ENCODE peak calls at places on chromosomes 1 and 21, in six cellular contexts. C is right lobe of liver, A is A549, Y is Peyer's patch, R is testis, K is heart left ventricle. N is an unnamed sample. For H3K4me1, the result is how much of the 10 kb centered on the place peaks cover.

GRCh38 chr1:28595412-28596191 is 3.5 kb downstream of the RAB42 start:
- DNase-seq in C (no peak), A (no peak), Y (no peak), R (no peak), K (no peak), N (no peak)

GRCh38 chr1:218025454-218025853 is 259.6 kb upstream of the RRP15 start:
- DNase-seq in C (no peak), A (no peak), Y (no peak), R (no peak), K (no peak), N (no peak)

GRCh38 chr1:87790756-87791155 is 462.1 kb downstream of the LMO4 start:
- DNase-seq in C (no peak), A (no peak), Y (no peak), R (no peak), K (no peak), N (no peak)

GRCh38 chr21:37168666-37169065 is 95.6 kb downstream of the TTC3 start:
- DNase-seq in C (no peak), A (no peak), Y (no peak), R (no peak), K (no peak), N (no peak)

GRCh38 chr1:206923009-206923960 is 1.5 kb upstream of the FCMR start:
- DNase-seq in C (no peak), A (no peak), Y (peak), R (no peak), K (peak), N (no peak)

GRCh38 chr1:213138391-213138790 is 87.3 kb downstream of the RPS6KC1 start:
- DNase-seq in C (no peak), A (no peak), Y (no peak), R (no peak), K (no peak), N (no peak)

GRCh38 chr1:188423088-188423487 is 1594.3 kb downstream of the PLA2G4A start:
- DNase-seq in C (no peak), A (no peak), Y (no peak), R (no peak), K (no peak), N (no peak)

GRCh38 chr1:234755449-234755863 is 145.5 kb upstream of the IRF2BP2 start:
- DNase-seq in C (peak), A (no peak), Y (peak), R (peak), K (peak), N (peak)

GRCh38 chr21:41315726-41316125 is 875 bp upstream of the FAM3B start:
- DNase-seq in C (no peak), A (no peak), Y (no peak), R (no peak), K (no peak), N (no peak)

GRCh38 chr1:68233202-68233601 is 879 bp upstream of the WLS start:
- DNase-seq in C (no peak), A (no peak), Y (no peak), R (no peak), K (no peak), N (no peak)

GRCh38 chr1:197725044-197725443 is 50.2 kb downstream of the DENND1B start:
- DNase-seq in C (no peak), A (no peak), Y (no peak), R (no peak), K (no peak), N (no peak)

GRCh38 chr21:38832664-38833063 is 26.9 kb downstream of the ETS2 start:
- DNase-seq in C (no peak), A (no peak), Y (no peak), R (no peak), K (no peak), N (no peak)

GRCh38 chr1:204408074-204408507 is 3.5 kb downstream of the PPP1R15B start:
- DNase-seq in C (peak), A (no peak), Y (peak), R (peak), K (peak), N (peak)

GRCh38 chr1:9166289-9167235 is 37.7 kb upstream of the GPR157 start:
- DNase-seq in C (no peak), A (no peak), Y (no peak), R (no peak), K (no peak), N (no peak)

GRCh38 chr21:15293251-15293650 is 228.5 kb upstream of the NRIP1 start:
- DNase-seq in C (no peak), A (peak), Y (no peak), R (no peak), K (no peak), N (no peak)

GRCh38 chr1:46027788-46028573 is 104.4 kb downstream of the PIK3R3 start:
- DNase-seq in C (no peak), A (no peak), Y (no peak), R (no peak), K (peak), N (no peak)

GRCh38 chr21:42424848-42425602 is 21.3 kb downstream of the UBASH3A start:
- DNase-seq in C (no peak), A (no peak), Y (peak), R (no peak), K (no peak), N (no peak)

GRCh38 chr1:5053744-5054143 is 399.3 kb downstream of the AJAP1 start:
- DNase-seq in C (no peak), A (no peak), Y (no peak), R (no peak), K (no peak), N (no peak)

GRCh38 chr1:66013371-66013770 is 220.7 kb downstream of the PDE4B start:
- DNase-seq in C (no peak), A (no peak), Y (no peak), R (no peak), K (no peak), N (no peak)

GRCh38 chr1:226510453-226510852 is 38.1 kb upstream of the STUM start:
- DNase-seq in C (no peak), A (no peak), Y (no peak), R (no peak), K (no peak), N (no peak)

GRCh38 chr1:61914823-61915482 is 172.7 kb downstream of the PATJ start:
- DNase-seq in C (no peak), A (no peak), Y (no peak), R (no peak), K (no peak), N (no peak)

GRCh38 chr1:66624412-66625060 is 90.6 kb downstream of the SGIP1 start:
- DNase-seq in C (no peak), A (no peak), Y (no peak), R (no peak), K (no peak), N (no peak)

GRCh38 chr1:51689073-51689435 is 72.2 kb downstream of the OSBPL9 start:
- DNase-seq in C (no peak), A (no peak), Y (no peak), R (no peak), K (no peak), N (no peak)

GRCh38 chr21:33767236-33767635 is 124.9 kb downstream of the ITSN1 start:
- DNase-seq in C (no peak), A (no peak), Y (no peak), R (no peak), K (no peak), N (no peak)

GRCh38 chr1:193320281-193320680 is 133.9 kb upstream of the B3GALT2 start:
- DNase-seq in C (no peak), A (no peak), Y (no peak), R (no peak), K (no peak), N (no peak)

GRCh38 chr21:34009193-34009592 is 64.2 kb upstream of the MRPS6 start:
- DNase-seq in C (no peak), A (no peak), Y (no peak), R (peak), K (no peak), N (no peak)

GRCh38 chr1:57254006-57254405 is 169.9 kb downstream of the DAB1 start:
- DNase-seq in C (no peak), A (no peak), Y (no peak), R (no peak), K (no peak), N (no peak)

GRCh38 chr1:179813626-179814351 is 63.8 kb downstream of the TOR1AIP2 start:
- DNase-seq in C (no peak), A (no peak), Y (no peak), R (no peak), K (no peak), N (no peak)

GRCh38 chr1:24315391-24315790 is 3.8 kb upstream of the GRHL3 start:
- DNase-seq in C (no peak), A (no peak), Y (no peak), R (no peak), K (no peak), N (no peak)

GRCh38 chr1:23869818-23870217 is 1.7 kb upstream of the FUCA1 start:
- DNase-seq in C (no peak), A (no peak), Y (no peak), R (no peak), K (no peak), N (no peak)

GRCh38 chr1:248812736-248813425 is 12.8 kb downstream of the SH3BP5L start:
- DNase-seq in C (no peak), A (no peak), Y (peak), R (no peak), K (no peak), N (no peak)

GRCh38 chr1:248816042-248816851 is 9.5 kb downstream of the SH3BP5L start:
- DNase-seq in C (no peak), A (no peak), Y (peak), R (no peak), K (no peak), N (no peak)

GRCh38 chr1:248815407-248816034 is 10.2 kb downstream of the SH3BP5L start:
- DNase-seq in C (no peak), A (no peak), Y (peak), R (no peak), K (no peak), N (no peak)

GRCh38 chr1:248813546-248813945 is 12.2 kb downstream of the SH3BP5L start:
- DNase-seq in C (no peak), A (no peak), Y (peak), R (no peak), K (no peak), N (no peak)

DNA sequence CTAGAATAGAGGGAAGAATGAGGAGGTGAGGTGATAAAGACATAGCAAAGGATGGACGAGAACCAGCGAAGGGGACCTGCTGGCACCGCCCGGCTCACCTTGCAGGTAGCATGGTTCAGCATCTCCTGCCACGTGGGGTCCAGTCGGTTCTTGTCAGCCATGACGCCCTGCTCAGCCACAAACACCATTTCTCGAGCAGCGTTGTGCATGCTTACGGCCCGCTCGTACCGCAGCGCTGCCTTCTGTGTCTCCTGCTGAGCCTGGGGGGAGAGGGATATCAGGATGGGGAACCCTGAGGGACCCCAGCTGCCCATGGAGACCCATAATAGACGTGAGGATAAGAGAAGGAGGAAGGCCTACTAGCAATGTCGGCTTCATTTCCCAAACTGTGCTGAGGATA is 11.4 kb downstream of the SH3BP5L start:
- DNase-seq in C (no peak), A (no peak), Y (peak), R (no peak), K (no peak), N (no peak)
- H3K4me1 ChIP-seq in C (under half), A (under half), Y (under half), R (under half), K (under half), N (under half)

GRCh38 chr1:1554926-1555915 is 14.8 kb upstream of the TMEM240 start:
- DNase-seq in C (no peak), A (no peak), Y (no peak), R (no peak), K (no peak), N (peak)
- TF ChIP-seq POLR2A in C (no peak), A (no peak), Y (no peak), R (no peak), K (no peak), N (no peak)

DNA sequence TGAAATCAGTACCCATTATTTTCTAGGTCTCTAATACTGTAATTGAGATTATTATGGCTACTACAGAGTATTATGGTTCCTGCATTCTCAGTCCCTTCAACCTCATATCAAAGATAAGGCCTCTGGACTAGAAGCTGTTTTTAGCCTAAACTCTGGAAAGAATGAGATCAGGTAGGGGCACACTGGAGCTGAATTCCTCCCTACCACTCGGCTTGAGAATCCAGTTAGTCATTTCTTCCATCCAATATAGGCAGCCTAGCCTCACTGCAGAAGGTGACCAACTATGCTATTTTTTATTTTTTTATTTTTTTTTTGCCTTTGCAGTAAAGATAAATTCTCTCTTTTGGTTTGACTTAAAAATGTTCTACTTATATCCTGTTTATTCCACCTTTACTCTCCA is 8.0 kb upstream of the HAX1 start:
- DNase-seq in C (no peak), A (no peak), Y (no peak), R (no peak), K (no peak), N (no peak)
- H3K4me1 ChIP-seq in C (under half), A (under half), Y (under half), R (under half), K (under half), N (under half)

GRCh38 chr1:85554630-85555327 is 25.8 kb upstream of the CCN1 start:
- DNase-seq in C (no peak), A (no peak), Y (no peak), R (no peak), K (no peak), N (no peak)
- TF ChIP-seq POLR2A in C (no peak), A (no peak), Y (no peak), R (no peak), K (no peak), N (no peak)

GRCh38 chr1:150610576-150610975 is 18.8 kb downstream of the ENSA start:
- DNase-seq in C (no peak), A (no peak), Y (no peak), R (no peak), K (no peak), N (no peak)

GRCh38 chr1:150612014-150612345 is 17.4 kb downstream of the ENSA start:
- DNase-seq in C (no peak), A (no peak), Y (no peak), R (no peak), K (no peak), N (no peak)

GRCh38 chr1:150613061-150613920 is 16.1 kb downstream of the ENSA start:
- DNase-seq in C (no peak), A (peak), Y (peak), R (no peak), K (peak), N (no peak)

GRCh38 chr1:150619576-150620509 is 9.6 kb downstream of the ENSA start:
- DNase-seq in C (no peak), A (peak), Y (no peak), R (peak), K (peak), N (peak)

DNA sequence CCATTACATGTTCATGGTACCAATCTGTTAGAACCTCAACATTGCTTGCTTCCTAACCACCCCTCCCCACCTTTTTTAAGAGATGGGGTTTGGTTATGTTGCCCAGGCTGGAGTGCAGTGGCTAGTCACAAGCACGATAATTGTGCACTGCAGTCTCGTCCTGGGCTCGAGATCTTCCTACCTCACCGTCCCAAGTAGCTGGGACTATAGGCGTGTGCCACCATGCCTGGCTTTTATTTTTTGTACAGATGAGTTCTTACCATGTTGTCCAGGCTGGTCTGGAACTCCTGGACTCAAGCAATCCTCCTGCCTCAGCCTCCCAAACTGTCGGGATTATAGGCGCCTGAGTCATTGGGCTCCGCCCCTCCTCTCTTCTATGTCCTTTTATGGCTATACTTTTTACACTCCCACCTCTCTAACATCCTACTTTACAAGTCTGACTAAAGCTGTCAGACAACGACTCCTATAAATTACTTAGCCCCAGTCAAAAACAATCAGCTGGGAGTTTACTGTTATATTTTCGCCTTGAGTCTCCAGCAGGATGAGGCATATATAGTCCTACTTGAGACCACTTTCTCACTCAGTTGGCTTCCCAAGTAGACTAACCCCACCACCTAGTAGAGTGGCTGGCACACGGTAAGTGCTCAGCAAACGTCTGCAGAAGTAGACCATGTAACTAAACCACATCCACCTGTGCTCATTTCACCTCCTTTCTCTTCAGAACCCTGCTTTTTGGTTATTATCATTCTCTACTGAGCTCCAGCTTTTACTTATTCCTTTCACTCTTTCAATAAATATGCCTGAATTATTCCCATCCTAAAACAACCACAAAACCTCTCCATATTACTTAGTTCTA is 13.8 kb downstream of the ENSA start:
- DNase-seq in C (no peak), A (no peak), Y (no peak), R (no peak), K (no peak), N (no peak)
- H3K4me1 ChIP-seq in C (half or more), A (half or more), Y (under half), R (under half), K (half or more), N (under half)

N was measured in adrenal gland.